ENCODE peak calls at places on chromosomes 12 and 14, in four cellular contexts. One of them, this sample, is unnamed.

GRCh38 chr14:85538636-85539035 is 8.7 kb downstream of the FLRT2 start:
- DNase-seq in SJCRH30: peak; percentile 55
- DNase-seq in right lobe of liver: no peak
- DNase-seq in esophagus squamous epithelium: no peak
- DNase-seq in this sample: no peak

GRCh38 chr14:50619569-50620141 is 48.5 kb downstream of the SAV1 start:
- DNase-seq in esophagus squamous epithelium: no peak
- DNase-seq in right lobe of liver: no peak
- DNase-seq in SJCRH30: no peak
- DNase-seq in this sample: no peak

GRCh38 chr12:59891180-59891579 is 295.4 kb downstream of the SLC16A7 start:
- DNase-seq in right lobe of liver: no peak
- DNase-seq in SJCRH30: no peak
- DNase-seq in esophagus squamous epithelium: no peak
- DNase-seq in this sample: no peak

GRCh38 chr12:39919790-39920189 is 186.1 kb downstream of the SLC2A13 start:
- DNase-seq in right lobe of liver: no peak
- DNase-seq in esophagus squamous epithelium: no peak
- DNase-seq in SJCRH30: no peak
- DNase-seq in this sample: no peak

GRCh38 chr12:69901141-69901900 is 76.3 kb downstream of the MYRFL start:
- DNase-seq in esophagus squamous epithelium: no peak
- DNase-seq in SJCRH30: no peak
- DNase-seq in right lobe of liver: no peak
- DNase-seq in this sample: no peak

GRCh38 chr14:72595152-72595551 is 298.7 kb downstream of the DPF3 start:
- DNase-seq in right lobe of liver: no peak
- DNase-seq in esophagus squamous epithelium: no peak
- DNase-seq in SJCRH30: no peak
- DNase-seq in this sample: no peak

GRCh38 chr14:28294834-28295440 is 471.6 kb upstream of the FOXG1 start:
- DNase-seq in right lobe of liver: no peak
- DNase-seq in SJCRH30: no peak
- DNase-seq in esophagus squamous epithelium: no peak
- DNase-seq in this sample: no peak

GRCh38 chr12:85425926-85426325 is 145.9 kb downstream of the ALX1 start:
- DNase-seq in esophagus squamous epithelium: no peak
- DNase-seq in right lobe of liver: peak; percentile 15
- DNase-seq in SJCRH30: no peak
- DNase-seq in this sample: no peak

GRCh38 chr14:93115920-93116675 is at the start of gene ITPK1:
- DNase-seq in right lobe of liver: peak; percentile 75
- DNase-seq in SJCRH30: peak; percentile 66
- DNase-seq in esophagus squamous epithelium: no peak
- DNase-seq in this sample: peak; percentile 72

DNA sequence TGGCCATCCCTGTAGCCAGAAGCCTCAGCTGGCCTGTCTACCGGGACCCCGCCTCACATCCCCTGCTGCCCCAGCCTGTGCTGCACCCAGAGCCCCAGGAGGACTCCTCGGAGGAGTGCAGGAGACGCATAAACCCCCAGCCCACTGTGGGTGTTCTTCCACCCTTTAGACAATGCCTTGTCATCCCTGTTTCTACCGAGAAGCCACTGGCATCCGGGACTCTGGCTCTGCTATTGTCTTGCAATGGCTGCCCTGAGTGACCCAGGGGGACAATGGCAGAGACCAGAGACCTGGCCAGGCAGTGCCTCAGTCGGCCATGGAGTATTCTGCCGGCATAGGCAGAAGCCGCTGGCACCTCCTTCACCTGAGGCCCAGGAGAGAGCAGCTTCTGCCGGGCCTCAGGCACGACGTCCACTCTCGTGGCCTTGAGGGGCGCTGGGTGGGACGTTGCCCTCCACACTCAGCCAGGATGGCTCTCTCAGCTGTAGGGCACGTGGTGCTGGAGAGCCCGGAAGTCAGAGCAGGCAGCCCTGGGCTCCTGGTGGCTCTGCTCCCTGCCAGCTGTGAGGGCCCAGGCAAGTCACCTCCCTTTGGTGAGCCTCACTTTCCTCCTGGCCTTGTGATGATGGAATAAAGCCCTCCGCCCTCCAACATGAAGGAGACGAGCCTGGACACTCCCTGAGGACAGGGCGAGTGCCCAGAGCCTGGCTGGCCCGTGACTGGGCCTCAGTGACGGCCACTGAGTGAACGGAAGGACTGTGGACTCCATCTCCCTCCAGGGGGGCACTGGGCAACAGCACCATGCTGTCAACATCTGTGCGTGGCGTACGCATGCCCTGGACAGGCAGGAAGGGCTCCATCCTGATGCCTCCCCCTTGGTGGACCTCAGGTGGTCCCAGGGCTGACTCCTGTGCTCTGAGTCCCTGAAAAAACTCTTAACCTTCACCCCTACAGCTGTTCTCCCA is 41.0 kb downstream of the TRAFD1 start:
- DNase-seq in SJCRH30: no peak
- DNase-seq in right lobe of liver: no peak
- DNase-seq in esophagus squamous epithelium: no peak
- DNase-seq in this sample: no peak
- H3K36me3 ChIP-seq in SJCRH30: no peaks in the 10 kb centered on the region
- H3K36me3 ChIP-seq in right lobe of liver: no peaks in the 10 kb centered on the region
- H3K36me3 ChIP-seq in esophagus squamous epithelium: peaks cover 4% of the 10 kb centered on the region
- H3K36me3 ChIP-seq in this sample: peaks cover 22% of the 10 kb centered on the region

GRCh38 chr14:75467763-75468162 is 39.9 kb downstream of the JDP2 start:
- DNase-seq in SJCRH30: no peak
- DNase-seq in right lobe of liver: no peak
- DNase-seq in esophagus squamous epithelium: no peak
- DNase-seq in this sample: no peak
- H3K36me3 ChIP-seq in SJCRH30: no peaks in the 10 kb centered on the region
- H3K36me3 ChIP-seq in right lobe of liver: no peaks in the 10 kb centered on the region
- H3K36me3 ChIP-seq in esophagus squamous epithelium: peaks cover 21% of the 10 kb centered on the region
- H3K36me3 ChIP-seq in this sample: no peaks in the 10 kb centered on the region

GRCh38 chr12:42588981-42589464 is 523 bp downstream of the PRICKLE1 start:
- DNase-seq in SJCRH30: no peak
- DNase-seq in esophagus squamous epithelium: no peak
- DNase-seq in right lobe of liver: no peak
- DNase-seq in this sample: peak; percentile 85
- H3K36me3 ChIP-seq in SJCRH30: no peaks in the 10 kb centered on the region
- H3K36me3 ChIP-seq in esophagus squamous epithelium: no peaks in the 10 kb centered on the region
- H3K36me3 ChIP-seq in right lobe of liver: no peaks in the 10 kb centered on the region
- H3K36me3 ChIP-seq in this sample: peaks cover 13% of the 10 kb centered on the region

GRCh38 chr12:72274926-72275325 is 2.8 kb downstream of the TRHDE start:
- DNase-seq in esophagus squamous epithelium: no peak
- DNase-seq in right lobe of liver: no peak
- DNase-seq in SJCRH30: no peak
- DNase-seq in this sample: no peak

GRCh38 chr12:72275551-72275950 is 3.4 kb downstream of the TRHDE start:
- DNase-seq in SJCRH30: no peak
- DNase-seq in right lobe of liver: no peak
- DNase-seq in esophagus squamous epithelium: no peak
- DNase-seq in this sample: no peak

GRCh38 chr12:72272731-72273498 is 745 bp downstream of the TRHDE start:
- DNase-seq in SJCRH30: no peak
- DNase-seq in right lobe of liver: peak; percentile 50
- DNase-seq in esophagus squamous epithelium: no peak
- DNase-seq in this sample: no peak

GRCh38 chr12:72273499-72273837 is 1.3 kb downstream of the TRHDE start:
- DNase-seq in esophagus squamous epithelium: no peak
- DNase-seq in right lobe of liver: no peak
- DNase-seq in SJCRH30: no peak
- DNase-seq in this sample: no peak

DNA sequence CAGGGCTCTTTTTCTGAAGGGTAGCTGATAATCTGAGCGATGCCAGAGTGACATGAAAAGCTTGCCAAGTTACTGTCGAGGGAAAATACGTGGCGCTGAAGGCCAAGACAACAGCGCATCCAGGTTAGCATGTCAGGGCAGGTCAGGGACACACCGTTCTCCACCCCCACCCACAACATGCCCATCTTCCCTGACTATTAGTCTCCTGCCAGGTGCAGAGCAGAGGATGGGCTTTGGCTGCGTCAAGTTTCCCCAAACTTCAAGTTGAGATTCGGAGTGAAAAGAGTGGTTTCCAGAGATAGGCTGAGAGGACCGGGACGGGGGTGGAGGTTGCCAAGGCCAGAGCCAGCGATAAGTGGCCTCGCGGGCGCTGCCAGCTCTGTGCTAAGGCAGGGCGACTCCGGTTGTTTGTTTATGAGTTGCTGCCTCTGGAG is 1.7 kb downstream of the TRHDE start:
- DNase-seq in esophagus squamous epithelium: no peak
- DNase-seq in right lobe of liver: peak; percentile 55
- DNase-seq in SJCRH30: no peak
- DNase-seq in this sample: no peak
- H3K36me3 ChIP-seq in esophagus squamous epithelium: no peaks in the 10 kb centered on the region
- H3K36me3 ChIP-seq in right lobe of liver: no peaks in the 10 kb centered on the region
- H3K36me3 ChIP-seq in SJCRH30: no peaks in the 10 kb centered on the region
- H3K36me3 ChIP-seq in this sample: no peaks in the 10 kb centered on the region

GRCh38 chr12:49649892-49650291 is 26.5 kb downstream of the PRPF40B start:
- DNase-seq in esophagus squamous epithelium: no peak
- DNase-seq in SJCRH30: no peak
- DNase-seq in right lobe of liver: no peak
- DNase-seq in this sample: no peak
- H3K36me3 ChIP-seq in esophagus squamous epithelium: no peaks in the 10 kb centered on the region
- H3K36me3 ChIP-seq in SJCRH30: peaks cover 45% of the 10 kb centered on the region
- H3K36me3 ChIP-seq in right lobe of liver: no peaks in the 10 kb centered on the region
- H3K36me3 ChIP-seq in this sample: no peaks in the 10 kb centered on the region

GRCh38 chr12:6860942-6861341 is 6.4 kb upstream of the TPI1 start:
- DNase-seq in esophagus squamous epithelium: no peak
- DNase-seq in SJCRH30: no peak
- DNase-seq in right lobe of liver: no peak
- DNase-seq in this sample: no peak

GRCh38 chr12:6863586-6864321 is 3.6 kb upstream of the TPI1 start:
- DNase-seq in SJCRH30: no peak
- DNase-seq in esophagus squamous epithelium: no peak
- DNase-seq in right lobe of liver: peak; percentile 50
- DNase-seq in this sample: no peak

GRCh38 chr12:6860116-6860515 is 7.2 kb upstream of the TPI1 start:
- DNase-seq in right lobe of liver: no peak
- DNase-seq in SJCRH30: no peak
- DNase-seq in esophagus squamous epithelium: no peak
- DNase-seq in this sample: no peak

GRCh38 chr12:6861391-6861790 is 5.9 kb upstream of the TPI1 start:
- DNase-seq in right lobe of liver: no peak
- DNase-seq in SJCRH30: no peak
- DNase-seq in esophagus squamous epithelium: no peak
- DNase-seq in this sample: no peak

DNA sequence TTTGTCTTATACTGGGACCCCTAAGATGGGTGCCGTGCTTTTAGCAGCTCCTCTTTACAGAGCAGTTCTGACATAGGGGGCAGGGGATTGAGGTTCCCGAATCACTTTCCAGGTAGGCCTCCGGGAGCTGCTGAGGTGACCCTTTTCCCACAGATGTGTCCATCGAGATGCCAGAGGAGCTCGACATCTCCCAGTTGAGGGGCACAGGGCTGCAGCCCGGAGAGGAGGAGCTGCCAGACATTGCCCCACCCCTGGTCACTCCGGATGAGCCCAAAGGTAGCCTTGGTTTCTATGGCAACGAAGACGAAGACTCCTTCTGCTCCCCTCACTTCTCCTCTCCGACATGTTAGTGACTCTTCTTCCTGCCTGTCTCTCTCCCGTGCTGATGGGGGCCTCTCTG is 4.3 kb upstream of the TPI1 start:
- DNase-seq in SJCRH30: no peak
- DNase-seq in esophagus squamous epithelium: no peak
- DNase-seq in right lobe of liver: no peak
- DNase-seq in this sample: no peak
- H3K36me3 ChIP-seq in SJCRH30: peaks cover 44% of the 10 kb centered on the region
- H3K36me3 ChIP-seq in esophagus squamous epithelium: peaks cover 41% of the 10 kb centered on the region
- H3K36me3 ChIP-seq in right lobe of liver: no peaks in the 10 kb centered on the region
- H3K36me3 ChIP-seq in this sample: peaks cover 69% of the 10 kb centered on the region